ENCODE peak calls at places on chromosomes 1 and 21, in six cellular contexts. S, D, Q, E, H and M are unnamed samples.

GRCh38 chr1:91591175-91591968 is 90.7 kb downstream of the CDC7 start:
- DNase-seq in D (no peak), H (no peak), S (no peak), E (no peak), Q (peak), M (no peak)

GRCh38 chr21:33973268-33973667 is 57.7 kb upstream of the ATP5PO start:
- DNase-seq in D (no peak), Q (no peak), E (no peak), S (no peak), H (no peak), M (no peak)

GRCh38 chr1:16031551-16031950 is 9.7 kb downstream of the CLCNKA start:
- DNase-seq in Q (no peak), D (no peak), H (no peak), E (no peak), S (no peak), M (no peak)

GRCh38 chr21:25689226-25689625 is 45.5 kb downstream of the ATP5PF start:
- DNase-seq in E (no peak), H (no peak), D (no peak), Q (no peak), S (no peak), M (no peak)

GRCh38 chr1:51230501-51231078 is 5.5 kb upstream of the RNF11 start:
- DNase-seq in S (no peak), E (no peak), D (no peak), H (no peak), Q (no peak), M (no peak)

GRCh38 chr1:64864018-64864945 is 102.1 kb downstream of the JAK1 start:
- DNase-seq in D (peak), S (peak), Q (no peak), E (peak), H (peak), M (no peak)

GRCh38 chr1:151976868-151977267 is 16.8 kb downstream of the S100A10 start:
- DNase-seq in Q (no peak), H (no peak), E (no peak), S (no peak), D (no peak), M (no peak)

GRCh38 chr1:21559788-21560567 is 50.8 kb downstream of the ALPL start:
- DNase-seq in S (no peak), Q (no peak), E (no peak), D (no peak), H (no peak), M (no peak)

GRCh38 chr1:155033524-155033923 is at the start of the genes DCST1 and DCST2:
- DNase-seq in H (no peak), D (no peak), E (no peak), Q (no peak), S (no peak), M (no peak)

GRCh38 chr1:18246543-18246942 is 138.9 kb downstream of the IGSF21 start:
- DNase-seq in D (no peak), H (no peak), S (no peak), Q (no peak), E (no peak), M (no peak)

GRCh38 chr1:232988572-232989040 is 38.2 kb downstream of the NTPCR start:
- DNase-seq in E (no peak), Q (no peak), H (no peak), D (no peak), S (no peak), M (no peak)

GRCh38 chr1:15709226-15709625 is 25.1 kb downstream of the PLEKHM2 start:
- DNase-seq in E (peak), Q (no peak), D (no peak), S (no peak), H (no peak), M (no peak)

GRCh38 chr1:108575241-108575850 is 15.4 kb downstream of the EEIG2 start:
- DNase-seq in Q (no peak), S (no peak), E (no peak), H (no peak), D (no peak), M (no peak)

GRCh38 chr1:24391882-24392603 is 21.5 kb downstream of the STPG1 start:
- DNase-seq in D (peak), E (no peak), H (no peak), S (peak), Q (peak), M (no peak)

GRCh38 chr1:218498061-218498938 is 153.2 kb downstream of the TGFB2 start:
- DNase-seq in E (no peak), Q (no peak), D (no peak), S (no peak), H (no peak), M (no peak)